ENCODE peak calls at places on chromosome 6, in seven cellular contexts. Q, P, K, S, Z, B and T are unnamed samples.

GRCh38 chr6:141484726-141485125 is 648.0 kb upstream of the GJE1 start:
- DNase-seq in Z (peak; percentile 30), Q (no peak), K (no peak), P (no peak), S (no peak), B (peak; percentile 86), T (peak; percentile 2)

GRCh38 chr6:143323729-143324465 is 126.6 kb downstream of the ADAT2 start:
- DNase-seq in S (no peak), Z (no peak), K (no peak), B (no peak), P (no peak), Q (no peak), T (no peak)

GRCh38 chr6:78810698-78811097 is 56.7 kb upstream of the IRAK1BP1 start:
- DNase-seq in B (no peak), Q (no peak), P (peak; percentile 85), Z (no peak), K (no peak), S (no peak), T (no peak)

GRCh38 chr6:93790976-93791375 is 371.6 kb upstream of the EPHA7 start:
- DNase-seq in S (no peak), Q (no peak), Z (no peak), K (no peak), P (no peak), B (no peak), T (no peak)

GRCh38 chr6:93806409-93807270 is 387.3 kb upstream of the EPHA7 start:
- DNase-seq in B (no peak), Z (no peak), P (no peak), K (no peak), S (no peak), Q (no peak), T (no peak)

GRCh38 chr6:15073883-15074465 is 171.9 kb upstream of the JARID2 start:
- DNase-seq in K (no peak), B (no peak), Z (no peak), S (no peak), Q (no peak), P (no peak), T (no peak)

GRCh38 chr6:27630727-27631613 is 158.1 kb upstream of the ZNF184 start:
- DNase-seq in B (no peak), Q (peak; percentile 72), P (no peak), K (peak; percentile 86), Z (peak; percentile 85), S (no peak), T (no peak)

GRCh38 chr6:19454999-19455392 is 382.2 kb upstream of the ID4 start:
- DNase-seq in Z (no peak), P (no peak), Q (no peak), B (no peak), S (no peak), K (no peak), T (no peak)

GRCh38 chr6:28981391-28981832 is 23.7 kb downstream of the ZNF311 start:
- DNase-seq in B (peak; percentile 95), Q (peak; percentile 81), S (peak; percentile 85), Z (peak; percentile 87), K (peak; percentile 65), P (peak; percentile 41), T (peak; percentile 87)

GRCh38 chr6:123520208-123520607 is 116.5 kb downstream of the TRDN start:
- DNase-seq in Z (no peak), P (no peak), S (no peak), Q (no peak), B (no peak), K (no peak), T (no peak)

GRCh38 chr6:7051780-7052440 is 55.9 kb upstream of the RREB1 start:
- DNase-seq in P (no peak), K (peak; percentile 52), Q (peak; percentile 25), S (peak; percentile 70), Z (peak; percentile 58), B (no peak), T (peak; percentile 57)